ENCODE peak calls at places on chromosomes 13 and 19, in ten cellular contexts. Q is small intestine; A is B cell; O is H4; L is smooth muscle cell of the brain vasculature; J is OCI-LY7; Y is naive thymus-derived CD4-positive, alpha-beta T cell; N is COR-L47; X is stimulated activated CD4-positive, alpha-beta T cell treated with anti-CD3 and anti-CD28 coated beads, Interleukin-1b, Interleukin-23, amount 100 ng/mL, for 1 hour; V is activated CD4-positive, alpha-beta T cell treated with anti-CD3 and anti-CD28 coated beads for 48 hours. T is an unnamed sample.

GRCh38 chr19:16496613-16496983 is 404 bp downstream of the C19orf44 start:
- DNase-seq in V (no peak), A (no peak), Q (no peak), Y (no peak), L (no peak), O (no peak), J (peak; percentile 15), X (no peak), N (no peak), T (no peak)

GRCh38 chr13:112943309-112944125 is 25.5 kb upstream of the MCF2L start:
- DNase-seq in X (no peak), L (no peak), Q (peak; percentile 35), A (peak; percentile 53), N (peak; percentile 76), O (no peak), Y (peak; percentile 20), J (no peak), V (peak; percentile 31), T (peak; percentile 35)

GRCh38 chr19:55242517-55242916 is 14.0 kb upstream of the TMEM86B start:
- DNase-seq in V (no peak), O (no peak), A (no peak), L (no peak), Q (no peak), Y (no peak), N (no peak), J (no peak), X (no peak), T (no peak)

GRCh38 chr19:57888494-57889231 is at the start of gene ZNF814:
- DNase-seq in N (peak; percentile 81), V (peak; percentile 90), L (peak; percentile 56), Q (peak; percentile 95), A (peak; percentile 72), X (peak; percentile 52), O (peak; percentile 92), J (peak; percentile 92), Y (peak; percentile 67), T (no peak)

GRCh38 chr13:20221772-20222171 is 10.3 kb downstream of the GJB6 start:
- DNase-seq in O (no peak), N (no peak), X (no peak), V (no peak), L (no peak), J (no peak), Q (no peak), Y (no peak), A (no peak), T (no peak)

GRCh38 chr19:1566392-1567115 is 1.6 kb downstream of the MEX3D start:
- DNase-seq in A (no peak), Q (peak; percentile 35), O (peak; percentile 57), J (no peak), L (peak; percentile 46), Y (no peak), X (no peak), N (peak; percentile 82), V (no peak), T (peak; percentile 76)

GRCh38 chr13:98976941-98977340 is 923 bp downstream of the DOCK9 start:
- DNase-seq in Q (no peak), Y (no peak), X (no peak), J (no peak), O (no peak), N (no peak), V (no peak), A (no peak), L (no peak), T (no peak)

GRCh38 chr13:46348976-46349375 is 38.1 kb downstream of the RUBCNL start:
- DNase-seq in Y (no peak), L (no peak), J (no peak), N (no peak), V (no peak), Q (no peak), A (no peak), X (no peak), O (no peak), T (no peak)

GRCh38 chr19:11196406-11197287 is 698 bp downstream of the KANK2 start:
- DNase-seq in J (peak; percentile 53), Y (no peak), N (peak; percentile 13), Q (peak; percentile 9), L (no peak), O (no peak), V (no peak), X (no peak), A (no peak), T (no peak)

GRCh38 chr19:46728693-46729339 is 11.9 kb upstream of the PRKD2 start:
- DNase-seq in J (peak; percentile 78), X (peak; percentile 60), Q (peak; percentile 69), Y (peak; percentile 82), O (no peak), L (no peak), V (peak; percentile 85), A (peak; percentile 95), N (peak; percentile 45), T (no peak)